ENCODE peak calls at places on chromosomes 12 and 14, in four cellular contexts. R is colonic mucosa, T is epithelial cell of esophagus, G is gastrocnemius medialis. Q is an unnamed sample.

GRCh38 chr14:95885866-95886265 is 9.2 kb downstream of the TUNAR start:
- DNase-seq in R (no peak), G (no peak), T (no peak), Q (no peak)

GRCh38 chr14:22570132-22570949 is 18.7 kb downstream of the DAD1 start:
- DNase-seq in T (peak), G (peak), R (peak), Q (peak)

GRCh38 chr12:18345021-18345735 is 83.9 kb downstream of the PIK3C2G start:
- DNase-seq in G (no peak), R (no peak), T (no peak), Q (no peak)

GRCh38 chr12:130468700-130469245 is 131.1 kb downstream of the PIWIL1 start:
- DNase-seq in G (no peak), R (no peak), T (no peak), Q (no peak)

GRCh38 chr14:33207467-33208015 is 268.9 kb downstream of the NPAS3 start:
- DNase-seq in R (no peak), G (no peak), T (no peak), Q (no peak)

GRCh38 chr12:57110189-57111045 is 745 bp downstream of the STAT6 start:
- DNase-seq in G (no peak), T (peak), R (peak), Q (no peak)

GRCh38 chr14:67526181-67526580 is 6.9 kb upstream of the PLEKHH1 start:
- DNase-seq in G (no peak), R (no peak), T (no peak), Q (no peak)

GRCh38 chr12:125503128-125503527 is 437.9 kb downstream of the AACS start:
- DNase-seq in G (no peak), R (no peak), T (no peak), Q (no peak)

GRCh38 chr14:91374897-91375747 is 42.5 kb downstream of the CCDC88C start:
- DNase-seq in G (no peak), R (no peak), T (no peak), Q (no peak)

GRCh38 chr12:127809236-127809635 is 457.7 kb upstream of the TMEM132C start:
- DNase-seq in G (no peak), R (no peak), T (peak), Q (no peak)

GRCh38 chr12:42182394-42182793 is 37.7 kb upstream of the GXYLT1 start:
- DNase-seq in T (no peak), R (no peak), G (no peak), Q (no peak)

GRCh38 chr14:86766469-86766868 is 1226.5 kb downstream of the GALC start:
- DNase-seq in T (peak), G (no peak), R (no peak), Q (no peak)

GRCh38 chr12:25648460-25648859 is 95.4 kb upstream of the LMNTD1 start:
- DNase-seq in T (peak), R (no peak), G (peak), Q (peak)

GRCh38 chr14:26527095-26527494 is 70.7 kb downstream of the NOVA1 start:
- DNase-seq in T (peak), R (no peak), G (no peak), Q (no peak)

GRCh38 chr14:91509878-91510170 is 286 bp downstream of the PPP4R3A start:
- DNase-seq in T (no peak), R (no peak), G (no peak), Q (no peak)

GRCh38 chr12:96466939-96467751 is 22.2 kb upstream of the CFAP54 start:
- DNase-seq in R (no peak), T (peak), G (no peak), Q (no peak)

GRCh38 chr12:94621662-94622359 is 28.5 kb downstream of the TMCC3 start:
- DNase-seq in G (no peak), R (peak), T (peak), Q (no peak)

GRCh38 chr12:13024151-13024946 is 19.8 kb upstream of the FAM234B start:
- DNase-seq in R (no peak), T (peak), G (no peak), Q (no peak)

GRCh38 chr12:53791735-53792326 is 40.1 kb upstream of the CISTR start:
- DNase-seq in T (peak), R (no peak), G (no peak), Q (peak)

GRCh38 chr12:120720234-120720968 is 5.2 kb upstream of the ACADS start:
- DNase-seq in G (peak), R (peak), T (peak), Q (no peak)

GRCh38 chr14:94267352-94267751 is 25.7 kb downstream of the SERPINA10 start:
- DNase-seq in T (no peak), R (no peak), G (no peak), Q (no peak)

GRCh38 chr14:103743691-103744090 is 28.1 kb downstream of the ZFYVE21 start:
- DNase-seq in G (no peak), T (no peak), R (no peak), Q (no peak)

GRCh38 chr12:85413266-85413665 is 133.2 kb downstream of the ALX1 start:
- DNase-seq in T (no peak), G (no peak), R (no peak), Q (no peak)

GRCh38 chr12:106582661-106583577 is at the start of gene RFX4:
- DNase-seq in R (no peak), G (no peak), T (no peak), Q (no peak)

GRCh38 chr14:75842624-75843023 is 139.2 kb downstream of the TGFB3 start:
- DNase-seq in R (no peak), G (no peak), T (no peak), Q (no peak)

GRCh38 chr12:16726879-16727278 is 120.9 kb upstream of the LMO3 start:
- DNase-seq in G (no peak), R (no peak), T (no peak), Q (no peak)

GRCh38 chr12:111664961-111665865 is 20.5 kb downstream of the BRAP start:
- DNase-seq in T (peak), G (no peak), R (no peak), Q (no peak)

GRCh38 chr12:10668526-10668925 is 5.3 kb downstream of the STYK1 start:
- DNase-seq in T (no peak), G (no peak), R (no peak), Q (no peak)

GRCh38 chr12:125194999-125195398 is 129.8 kb downstream of the AACS start:
- DNase-seq in R (no peak), G (no peak), T (peak), Q (no peak)

GRCh38 chr14:71932229-71932951 is at the start of gene RGS6:
- DNase-seq in T (peak), G (no peak), R (peak), Q (peak)

GRCh38 chr12:111607239-111607638 is 8.1 kb upstream of the ATXN2 start:
- DNase-seq in R (no peak), T (no peak), G (no peak), Q (no peak)

GRCh38 chr12:115443351-115443938 is 759.5 kb upstream of the TBX3 start:
- DNase-seq in R (no peak), T (no peak), G (no peak), Q (no peak)

GRCh38 chr12:66662729-66663128 is 16.1 kb downstream of the GRIP1 start:
- DNase-seq in T (peak), R (no peak), G (no peak), Q (no peak)

GRCh38 chr12:31783996-31784645 is 55.3 kb upstream of the AMN1 start:
- DNase-seq in G (no peak), T (no peak), R (no peak), Q (no peak)

GRCh38 chr12:130704606-130705005 is 11.5 kb downstream of the RIMBP2 start:
- DNase-seq in T (no peak), G (no peak), R (no peak), Q (no peak)

GRCh38 chr14:72291908-72292688 is 359.9 kb downstream of the RGS6 start:
- DNase-seq in R (no peak), G (no peak), T (peak), Q (peak)

GRCh38 chr12:58420496-58420895 is 479.1 kb downstream of the ATP23 start:
- DNase-seq in T (peak), R (no peak), G (no peak), Q (no peak)

GRCh38 chr14:61739133-61739532 is 23.1 kb upstream of the SNAPC1 start:
- DNase-seq in G (no peak), R (no peak), T (no peak), Q (no peak)

GRCh38 chr12:46557539-46558373 is 185.2 kb upstream of the SLC38A2 start:
- DNase-seq in G (no peak), R (no peak), T (peak), Q (no peak)

DNA sequence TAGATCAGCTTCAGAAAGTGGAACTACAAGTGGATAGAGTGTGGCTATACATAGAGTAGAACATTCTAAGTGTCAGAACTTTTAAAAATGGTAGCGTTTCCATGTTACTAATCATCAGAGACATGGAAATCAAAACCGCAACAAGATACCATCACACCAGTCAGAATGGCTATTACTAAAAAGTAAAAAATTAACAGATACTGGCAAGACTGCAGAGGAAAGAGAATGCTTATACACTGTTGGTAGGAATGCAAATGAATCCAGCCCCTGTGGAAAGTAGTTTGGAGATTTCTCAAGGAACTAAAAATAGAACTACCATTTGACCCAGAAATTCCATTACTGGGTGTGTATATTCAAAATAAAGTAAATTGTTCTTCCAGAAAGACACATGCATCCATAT is 518.6 kb downstream of the NELL2 start:
- DNase-seq in R (no peak), T (no peak), G (no peak), Q (no peak)
- H3K4me3 ChIP-seq in R (no peak), T (no peak), G (no peak), Q (no peak)

GRCh38 chr14:99573436-99574098 is 30.4 kb downstream of the CCDC85C start:
- DNase-seq in R (no peak), G (no peak), T (no peak), Q (no peak)
- H3K4me3 ChIP-seq in R (no peak), G (no peak), T (no peak), Q (no peak)

GRCh38 chr14:77372304-77372841 is 4.5 kb downstream of the TMED8 start:
- DNase-seq in G (no peak), R (no peak), T (peak), Q (no peak)
- H3K4me3 ChIP-seq in G (no peak), R (no peak), T (no peak), Q (no peak)

DNA sequence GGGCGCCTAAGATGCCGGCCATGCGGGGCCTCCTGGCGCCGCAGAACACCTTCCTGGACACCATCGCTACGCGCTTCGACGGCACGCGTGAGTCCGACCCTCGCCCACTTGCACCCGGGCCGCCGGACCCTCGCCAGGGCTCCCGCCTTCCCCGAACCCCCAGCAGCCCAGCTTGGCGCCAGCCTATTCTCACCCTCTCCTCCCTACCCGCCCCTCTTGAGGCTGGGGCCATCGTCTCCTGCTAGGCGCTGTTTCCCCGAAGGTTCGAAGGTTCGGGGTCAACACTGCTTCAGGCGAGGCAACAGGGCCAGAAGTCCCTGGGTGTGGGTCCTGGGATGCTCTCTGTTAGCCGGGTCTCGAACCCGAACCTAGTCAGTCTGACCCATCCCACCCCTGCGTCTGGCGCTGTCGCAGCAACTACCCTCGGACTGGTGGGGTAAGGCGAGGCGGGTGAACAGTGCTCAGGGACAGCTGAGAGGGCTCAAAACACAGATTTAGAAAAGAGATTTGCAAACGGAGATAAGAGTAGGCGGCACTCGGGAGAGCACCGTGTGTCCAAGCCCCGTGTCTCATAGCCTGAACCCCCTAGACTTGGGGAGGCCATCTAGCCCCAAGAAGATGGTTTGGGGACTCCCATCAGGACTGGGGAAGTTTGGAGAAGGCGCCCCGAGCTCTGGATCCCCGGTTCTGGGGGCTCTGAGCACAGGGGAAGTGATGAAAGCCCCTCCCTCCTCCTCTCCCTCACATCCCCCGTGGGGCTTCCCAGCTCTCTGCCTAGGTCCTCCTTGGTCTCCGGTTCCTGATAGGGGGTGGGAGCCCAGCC is 787 bp downstream of the KCNH3 start:
- DNase-seq in R (no peak), G (no peak), T (no peak), Q (no peak)
- H3K4me3 ChIP-seq in R (no peak), G (no peak), T (no peak), Q (no peak)

DNA sequence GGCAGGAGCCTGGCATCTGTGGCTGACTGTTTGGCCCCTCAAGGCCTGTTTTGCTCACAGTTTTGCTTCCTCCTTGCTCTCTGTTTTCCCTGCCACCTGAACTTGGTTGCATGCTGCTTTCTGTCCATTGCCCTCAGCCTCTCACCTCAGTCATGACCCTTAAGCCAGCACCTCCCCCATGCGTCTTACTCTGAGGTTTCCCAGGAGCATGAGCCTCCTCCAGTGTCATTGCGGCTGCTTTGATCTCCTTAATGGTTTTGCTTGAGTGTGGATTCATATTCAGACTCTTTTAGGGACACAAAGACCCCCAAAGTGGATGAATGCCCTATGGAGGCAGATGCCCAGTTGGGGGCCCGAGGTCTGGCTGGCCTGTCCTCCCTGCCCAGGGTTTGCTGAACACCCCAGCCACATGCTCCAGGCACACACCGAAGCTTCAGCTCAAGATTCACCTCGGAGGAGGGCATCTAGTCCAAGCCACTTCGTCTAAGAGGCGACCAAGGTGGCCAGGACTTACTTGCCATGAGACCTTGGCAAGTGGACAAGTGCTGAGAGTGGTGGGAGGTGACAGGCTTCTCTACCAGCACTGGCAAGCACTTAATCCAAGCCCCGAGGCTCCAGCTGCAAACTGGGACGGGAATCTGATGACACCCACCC is 95.4 kb upstream of the DIO3 start:
- DNase-seq in T (no peak), R (no peak), G (no peak), Q (no peak)
- H3K4me3 ChIP-seq in T (no peak), R (no peak), G (no peak), Q (no peak)

DNA sequence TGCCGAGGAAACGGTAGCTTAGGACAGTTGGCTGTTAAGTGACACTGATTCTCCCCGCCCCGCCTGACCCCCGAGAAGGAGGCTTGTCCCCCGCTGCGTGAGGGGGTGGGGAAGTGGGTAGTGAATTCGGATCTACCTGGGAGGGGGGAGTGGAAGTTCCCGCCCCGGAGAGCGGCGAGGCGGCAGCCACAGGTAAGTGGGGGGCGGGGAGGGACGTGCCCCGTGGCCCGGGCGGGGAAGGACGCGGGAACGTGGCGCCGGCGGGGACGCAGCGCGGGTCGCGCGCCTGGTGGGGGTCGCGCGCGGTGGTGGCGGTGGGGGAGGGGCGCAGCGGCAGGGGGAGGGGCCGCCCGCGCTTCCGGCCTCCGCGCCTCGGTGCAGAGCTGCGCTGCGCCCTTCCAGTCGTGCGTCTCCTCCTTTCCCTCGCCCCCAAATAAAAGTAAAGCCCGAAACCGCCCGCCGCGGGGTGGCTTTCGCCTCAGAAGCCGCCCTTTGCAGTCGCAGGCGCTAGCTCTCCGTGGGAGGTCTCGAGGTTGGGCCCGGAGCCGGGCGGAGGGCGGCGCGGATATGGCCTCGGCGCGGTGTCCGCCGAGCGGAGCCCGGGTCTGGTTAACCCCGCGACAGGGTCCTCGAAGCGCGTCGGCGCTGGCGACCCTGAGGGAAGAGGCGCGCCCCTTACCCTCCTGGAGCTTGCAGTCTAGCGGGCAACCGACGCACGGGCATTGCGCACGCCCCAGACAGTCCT is 387 bp downstream of the ATF1 start:
- DNase-seq in R (peak), G (no peak), T (peak), Q (no peak)
- H3K4me3 ChIP-seq in R (peak), G (peak), T (peak), Q (peak)

GRCh38 chr12:4307593-4308333 is 13.2 kb upstream of the TIGAR start:
- DNase-seq in G (peak), T (peak), R (peak), Q (peak)
- H3K4me3 ChIP-seq in G (no peak), T (no peak), R (no peak), Q (no peak)

DNA sequence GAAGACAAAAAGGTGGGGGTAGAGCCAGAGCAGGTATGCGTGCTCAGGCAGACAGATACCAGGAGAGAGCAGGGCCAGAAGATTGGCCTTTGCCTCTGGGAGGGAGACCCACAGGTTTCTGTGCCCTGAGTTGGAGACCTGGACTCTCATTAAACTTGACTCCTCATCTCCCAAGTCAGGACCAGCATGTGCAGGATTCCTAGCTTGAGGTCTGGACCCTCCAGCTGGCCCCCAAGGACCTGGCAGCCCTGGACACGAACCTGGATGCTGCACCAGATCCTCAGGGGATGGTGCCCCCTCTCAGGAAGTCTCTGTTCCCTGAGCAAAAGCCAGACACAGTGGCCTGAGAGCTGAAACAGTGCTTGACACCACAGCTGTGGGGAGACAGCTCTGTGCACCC is 10.5 kb upstream of the KRT73 start:
- DNase-seq in R (no peak), T (no peak), G (no peak), Q (no peak)
- H3K4me3 ChIP-seq in R (no peak), T (no peak), G (no peak), Q (no peak)

GRCh38 chr12:71594214-71594948 is 69.3 kb downstream of the ZFC3H1 start:
- DNase-seq in R (no peak), G (no peak), T (no peak), Q (no peak)
- H3K4me3 ChIP-seq in R (no peak), G (no peak), T (no peak), Q (no peak)

GRCh38 chr14:106021832-106022231 is 495.4 kb downstream of the TMEM121 start:
- DNase-seq in G (no peak), T (no peak), R (no peak), Q (no peak)

GRCh38 chr14:106024983-106025604 is 498.7 kb downstream of the TMEM121 start:
- DNase-seq in R (no peak), G (no peak), T (no peak), Q (no peak)

DNA sequence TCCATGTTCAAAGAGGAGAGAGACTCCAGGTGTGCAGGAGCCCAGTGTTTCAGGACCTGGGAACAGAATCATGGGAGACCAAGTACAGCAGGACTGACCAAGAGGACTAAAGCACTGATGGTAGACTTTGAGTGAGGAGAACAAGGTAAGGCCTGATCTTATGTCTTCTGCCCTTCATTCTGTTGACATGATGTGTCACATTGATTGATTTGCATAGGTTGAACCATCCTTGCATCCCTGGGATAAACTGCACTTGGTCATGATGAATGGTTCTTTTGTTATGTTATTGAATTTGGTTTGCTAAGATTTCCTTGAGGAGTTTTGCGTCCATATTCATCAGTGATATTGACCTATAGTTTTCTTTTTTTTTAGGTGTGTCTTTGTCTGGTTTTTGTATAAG is 497.0 kb downstream of the TMEM121 start:
- DNase-seq in R (no peak), G (no peak), T (no peak), Q (no peak)
- H3K4me3 ChIP-seq in R (no peak), G (no peak), T (no peak), Q (no peak)

Q was measured in iPS DF 6.9.